ENCODE peak calls at places on chromosomes 6 and 20, in ten cellular contexts. D is bronchial epithelial cell; Q is heart left ventricle; M is heart right ventricle; N is CD8-positive, alpha-beta memory T cell; R is astrocyte; Y is DND-41; P is gastrocnemius medialis; K is neuronal stem cell; V is fibroblast of lung. U is an unnamed sample.
A peak's percentile ranks its signal among the peaks of the same experiment; 100 is the strongest.

GRCh38 chr6:34984416-34984815 is 95.4 kb downstream of the ANKS1A start:
- DNase-seq in D (no peak), P (no peak), K (no peak), N (no peak), M (no peak), Y (no peak), R (no peak), V (no peak), Q (no peak), U (no peak)

GRCh38 chr20:31605902-31606677 is 1.0 kb downstream of the ID1 start:
- DNase-seq in D (no peak), Q (peak; percentile 41), Y (no peak), V (peak; percentile 25), M (peak; percentile 37), R (no peak), N (no peak), P (no peak), K (no peak), U (no peak)

GRCh38 chr20:21096321-21097043 is 9.7 kb downstream of the LINC00237 start:
- DNase-seq in M (no peak), V (no peak), P (no peak), Y (no peak), R (no peak), N (no peak), D (peak; percentile 58), Q (no peak), K (no peak), U (peak; percentile 13)

GRCh38 chr20:20327756-20328155 is 40.1 kb upstream of the INSM1 start:
- DNase-seq in M (no peak), D (peak; percentile 55), Q (no peak), P (no peak), R (no peak), N (no peak), V (no peak), Y (no peak), K (no peak), U (no peak)

GRCh38 chr6:35299674-35300073 is 2.1 kb downstream of the DEF6 start:
- DNase-seq in D (no peak), N (no peak), Y (no peak), K (no peak), M (no peak), Q (peak; percentile 65), R (no peak), P (no peak), V (no peak), U (no peak)

GRCh38 chr6:36662827-36663256 is 15.7 kb upstream of the CDKN1A start:
- DNase-seq in R (no peak), M (no peak), N (no peak), Y (peak; percentile 46), D (peak; percentile 65), V (no peak), Q (no peak), P (no peak), K (no peak), U (no peak)

GRCh38 chr6:156735751-156736150 is 41.4 kb upstream of the ARID1B start:
- DNase-seq in Q (no peak), Y (no peak), P (no peak), M (no peak), V (no peak), K (no peak), D (no peak), N (no peak), R (no peak), U (peak; percentile 41)

GRCh38 chr20:1757606-1758507 is 100.3 kb upstream of the SIRPG start:
- DNase-seq in M (no peak), R (no peak), N (no peak), K (no peak), P (no peak), D (no peak), Y (no peak), V (no peak), Q (no peak), U (no peak)

GRCh38 chr20:54201268-54201846 is 6.5 kb upstream of the PFDN4 start:
- DNase-seq in M (no peak), N (no peak), V (no peak), Y (no peak), Q (no peak), D (no peak), R (no peak), K (no peak), P (no peak), U (no peak)

GRCh38 chr6:53306819-53307347 is 41.9 kb downstream of the ELOVL5 start:
- DNase-seq in Q (no peak), N (no peak), D (peak; percentile 93), V (peak; percentile 81), R (peak; percentile 75), Y (no peak), M (no peak), P (no peak), K (no peak), U (no peak)

GRCh38 chr6:156977527-156978291 is 200.5 kb downstream of the ARID1B start:
- DNase-seq in K (no peak), Q (peak; percentile 43), P (peak; percentile 75), V (peak; percentile 53), Y (no peak), N (no peak), M (no peak), D (peak; percentile 43), R (peak; percentile 53), U (no peak)

DNA sequence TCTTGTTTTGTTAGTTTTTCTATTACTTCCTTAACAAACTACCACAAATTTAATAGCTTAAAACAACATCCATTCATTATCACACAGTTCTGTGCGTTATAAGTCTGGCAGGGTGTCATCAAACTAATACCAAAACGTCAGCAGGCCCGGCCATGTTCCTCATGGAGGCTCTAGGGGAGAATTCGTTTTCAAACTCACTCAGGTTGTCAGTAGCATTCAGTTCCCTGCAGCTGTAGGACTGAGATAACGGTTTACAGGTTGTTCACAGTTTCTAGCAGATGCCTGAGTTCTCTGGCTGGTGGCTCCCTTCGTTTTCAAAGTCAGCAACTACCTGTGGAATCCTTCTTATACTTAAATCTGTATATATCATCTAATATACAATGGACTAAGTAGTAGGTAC is 72.5 kb upstream of the PRSS16 start:
- DNase-seq in K (no peak), V (no peak), Y (no peak), Q (no peak), M (no peak), D (no peak), R (no peak), N (no peak), P (no peak), U (no peak)
- H3K36me3 ChIP-seq in K (no peaks in the 10 kb centered on the region), V (no peaks in the 10 kb centered on the region), Y (no peaks in the 10 kb centered on the region), Q (no peaks in the 10 kb centered on the region), M (no peaks in the 10 kb centered on the region), D (no peaks in the 10 kb centered on the region), R (no peaks in the 10 kb centered on the region), N (no peaks in the 10 kb centered on the region), P (no peaks in the 10 kb centered on the region), U (no peaks in the 10 kb centered on the region)

GRCh38 chr6:43205849-43206248 is 23.4 kb downstream of the DNPH1 start:
- DNase-seq in Y (no peak), P (no peak), R (no peak), Q (no peak), D (no peak), V (no peak), M (no peak), N (no peak), K (no peak), U (no peak)
- H3K27me3 ChIP-seq in Y (no peaks in the 10 kb centered on the region), P (no peaks in the 10 kb centered on the region), R (no peaks in the 10 kb centered on the region), Q (no peaks in the 10 kb centered on the region), D (no peaks in the 10 kb centered on the region), V (no peaks in the 10 kb centered on the region), M (no peaks in the 10 kb centered on the region), N (no peaks in the 10 kb centered on the region), K (no peaks in the 10 kb centered on the region), U (no peaks in the 10 kb centered on the region)

GRCh38 chr20:60906555-60906954 is 345.5 kb upstream of the CDH4 start:
- DNase-seq in P (no peak), D (no peak), Q (no peak), N (no peak), K (no peak), M (no peak), Y (no peak), R (no peak), V (no peak), U (no peak)

GRCh38 chr20:60905919-60906318 is 346.1 kb upstream of the CDH4 start:
- DNase-seq in V (no peak), K (no peak), Q (no peak), R (no peak), P (no peak), N (no peak), M (no peak), Y (no peak), D (no peak), U (no peak)

GRCh38 chr20:60901831-60902230 is 350.2 kb upstream of the CDH4 start:
- DNase-seq in D (no peak), P (no peak), Q (no peak), M (no peak), R (no peak), N (no peak), K (no peak), V (no peak), Y (no peak), U (no peak)

GRCh38 chr20:60900581-60900980 is 351.5 kb upstream of the CDH4 start:
- DNase-seq in D (no peak), M (no peak), V (no peak), Q (no peak), P (no peak), R (no peak), N (no peak), Y (no peak), K (no peak), U (no peak)

GRCh38 chr20:60903325-60903958 is 348.6 kb upstream of the CDH4 start:
- DNase-seq in Y (no peak), K (no peak), M (no peak), N (no peak), V (no peak), R (no peak), P (no peak), D (no peak), Q (no peak), U (no peak)
- H3K36me3 ChIP-seq in Y (no peaks in the 10 kb centered on the region), K (no peaks in the 10 kb centered on the region), M (no peaks in the 10 kb centered on the region), N (no peaks in the 10 kb centered on the region), V (no peaks in the 10 kb centered on the region), R (no peaks in the 10 kb centered on the region), P (no peaks in the 10 kb centered on the region), D (no peaks in the 10 kb centered on the region), Q (no peaks in the 10 kb centered on the region), U (no peaks in the 10 kb centered on the region)

GRCh38 chr20:63554361-63555278 is 661 bp downstream of the FNDC11 start:
- DNase-seq in V (no peak), M (no peak), K (no peak), D (no peak), R (no peak), Q (no peak), N (no peak), P (no peak), Y (no peak), U (no peak)
- H3K27me3 ChIP-seq in V (no peaks in the 10 kb centered on the region), M (peaks cover 18% of the 10 kb centered on the region), K (no peaks in the 10 kb centered on the region), D (no peaks in the 10 kb centered on the region), R (no peaks in the 10 kb centered on the region), Q (peaks cover 9% of the 10 kb centered on the region), N (no peaks in the 10 kb centered on the region), P (peaks cover 23% of the 10 kb centered on the region), Y (no peaks in the 10 kb centered on the region), U (no peaks in the 10 kb centered on the region)